ENCODE peak calls at places on chromosomes 4 and X, in six cellular contexts. U is caudate nucleus, Z is T1000, X is posterior cingulate gyrus, L is hepatocyte, Y is RPMI7951. F is an unnamed sample.

GRCh38 chrX:69504626-69505612 is 793 bp downstream of the NALF2 start:
- DNase-seq in L (peak), Y (no peak), U (no peak), X (no peak), Z (no peak), F (peak)

GRCh38 chr4:42519803-42520417 is 122.6 kb downstream of the SHISA3 start:
- DNase-seq in U (peak), L (peak), X (no peak), Z (peak), Y (peak), F (peak)

GRCh38 chr4:155964016-155964891 is 10.6 kb upstream of the CTSO start:
- DNase-seq in Z (no peak), L (no peak), U (peak), Y (no peak), X (no peak), F (no peak)

GRCh38 chrX:107710617-107711391 is 64.8 kb downstream of the TSC22D3 start:
- DNase-seq in X (no peak), Z (peak), Y (peak), U (no peak), L (peak), F (no peak)

GRCh38 chr4:26884486-26884988 is 23.9 kb downstream of the STIM2 start:
- DNase-seq in U (no peak), X (no peak), Y (no peak), Z (no peak), L (no peak), F (no peak)

GRCh38 chrX:151754042-151754419 is 19.5 kb downstream of the CNGA2 start:
- DNase-seq in X (no peak), Y (peak), Z (peak), L (no peak), U (no peak), F (no peak)

GRCh38 chr4:130468340-130468739 is 1372.4 kb downstream of the C4orf33 start:
- DNase-seq in Z (no peak), X (no peak), L (no peak), Y (no peak), U (no peak), F (no peak)

GRCh38 chr4:175641053-175641452 is 171.0 kb downstream of the GPM6A start:
- DNase-seq in Z (no peak), X (no peak), Y (no peak), U (no peak), L (no peak), F (no peak)

GRCh38 chrX:2351321-2351720 is 149.5 kb downstream of the DHRSX start:
- DNase-seq in U (no peak), Y (peak), X (no peak), L (peak), Z (no peak), F (no peak)

GRCh38 chrX:134999469-134999868 is 8.7 kb downstream of the SMIM10 start:
- DNase-seq in L (peak), U (no peak), Y (peak), Z (no peak), X (no peak), F (no peak)

GRCh38 chr4:89661490-89661889 is 175.5 kb downstream of the SNCA start:
- DNase-seq in Y (peak), X (no peak), L (no peak), Z (peak), U (no peak), F (no peak)

GRCh38 chrX:10072786-10073568 is 83.8 kb upstream of the CLCN4 start:
- DNase-seq in L (no peak), X (no peak), Y (no peak), Z (no peak), U (peak), F (no peak)

GRCh38 chr4:129082302-129082701 is 11.0 kb downstream of the SCLT1 start:
- DNase-seq in L (no peak), Y (no peak), X (no peak), U (no peak), Z (no peak), F (no peak)

GRCh38 chrX:153554519-153555167 is 37.2 kb downstream of the ATP2B3 start:
- DNase-seq in Y (peak), L (peak), Z (peak), U (peak), X (peak), F (peak)

GRCh38 chr4:6049278-6049677 is 31.0 kb upstream of the C4orf50 start:
- DNase-seq in Z (no peak), X (no peak), U (no peak), L (no peak), Y (no peak), F (no peak)

GRCh38 chr4:184768296-184768695 is 34.4 kb upstream of the CENPU start:
- DNase-seq in U (no peak), L (no peak), Z (no peak), Y (no peak), X (no peak), F (no peak)

GRCh38 chrX:153398275-153398960 is 2.7 kb downstream of the PNMA6E start:
- DNase-seq in X (no peak), U (no peak), Z (no peak), Y (no peak), L (no peak), F (no peak)